ENCODE peak calls at places on chromosomes 2 and 18, in eight cellular contexts. A is Peyer's patch; T is CD8-positive, alpha-beta T cell; V is left lung; Q is cardiac muscle cell; X is left ventricle myocardium inferior; R is effector memory CD4-positive, alpha-beta T cell; P is tibial nerve. E is an unnamed sample.

GRCh38 chr18:32552421-32553030 is 81.8 kb upstream of the GAREM1 start:
- DNase-seq in A (no peak), T (peak; percentile 64), V (no peak), Q (peak; percentile 73), X (no peak), R (peak; percentile 39), P (no peak), E (peak; percentile 7)

GRCh38 chr2:75705921-75706320 is 4.8 kb downstream of the GCFC2 start:
- DNase-seq in A (no peak), T (no peak), V (no peak), Q (no peak), X (no peak), R (no peak), P (no peak), E (no peak)

GRCh38 chr18:26468931-26469340 is 79.4 kb downstream of the KCTD1 start:
- DNase-seq in A (no peak), T (no peak), V (no peak), Q (peak; percentile 57), X (no peak), R (no peak), P (no peak), E (no peak)

GRCh38 chr2:85760872-85761271 is 7.1 kb downstream of the ATOH8 start:
- DNase-seq in A (no peak), T (no peak), V (no peak), Q (no peak), X (no peak), R (no peak), P (no peak), E (no peak)

GRCh38 chr2:152369176-152369860 is 34.3 kb downstream of the FMNL2 start:
- DNase-seq in A (no peak), T (no peak), V (no peak), Q (no peak), X (no peak), R (no peak), P (no peak), E (no peak)

GRCh38 chr2:133776936-133777587 is 208.8 kb upstream of the NCKAP5 start:
- DNase-seq in A (no peak), T (no peak), V (peak; percentile 25), Q (no peak), X (no peak), R (no peak), P (no peak), E (no peak)

GRCh38 chr2:187549951-187550555 is 4.2 kb downstream of the TFPI start:
- DNase-seq in A (no peak), T (no peak), V (no peak), Q (no peak), X (no peak), R (no peak), P (no peak), E (no peak)

GRCh38 chr2:177030391-177031000 is 182.1 kb upstream of the HNRNPA3 start:
- DNase-seq in A (no peak), T (no peak), V (no peak), Q (no peak), X (no peak), R (no peak), P (no peak), E (no peak)

GRCh38 chr18:56835331-56835730 is 184.2 kb downstream of the WDR7 start:
- DNase-seq in A (no peak), T (no peak), V (no peak), Q (no peak), X (no peak), R (no peak), P (no peak), E (no peak)

GRCh38 chr2:9590635-9591034 is 35.0 kb upstream of the ADAM17 start:
- DNase-seq in A (no peak), T (no peak), V (no peak), Q (no peak), X (no peak), R (no peak), P (no peak), E (no peak)

GRCh38 chr2:796151-796955 is 119.1 kb upstream of the TMEM18 start:
- DNase-seq in A (no peak), T (no peak), V (no peak), Q (no peak), X (no peak), R (no peak), P (no peak), E (no peak)

GRCh38 chr18:31672628-31673027 is 11.8 kb downstream of the B4GALT6 start:
- DNase-seq in A (no peak), T (no peak), V (no peak), Q (no peak), X (no peak), R (no peak), P (no peak), E (no peak)

GRCh38 chr18:1244397-1245122 is 339.9 kb downstream of the ADCYAP1 start:
- DNase-seq in A (no peak), T (no peak), V (no peak), Q (no peak), X (no peak), R (no peak), P (no peak), E (no peak)
- H3K27ac ChIP-seq in A (no peak overlapping the region), T (no peak overlapping the region), V (no peak overlapping the region), Q (no peak overlapping the region), X (no peak overlapping the region), R (no peak overlapping the region), P (no peak overlapping the region), E (no peak overlapping the region)

DNA sequence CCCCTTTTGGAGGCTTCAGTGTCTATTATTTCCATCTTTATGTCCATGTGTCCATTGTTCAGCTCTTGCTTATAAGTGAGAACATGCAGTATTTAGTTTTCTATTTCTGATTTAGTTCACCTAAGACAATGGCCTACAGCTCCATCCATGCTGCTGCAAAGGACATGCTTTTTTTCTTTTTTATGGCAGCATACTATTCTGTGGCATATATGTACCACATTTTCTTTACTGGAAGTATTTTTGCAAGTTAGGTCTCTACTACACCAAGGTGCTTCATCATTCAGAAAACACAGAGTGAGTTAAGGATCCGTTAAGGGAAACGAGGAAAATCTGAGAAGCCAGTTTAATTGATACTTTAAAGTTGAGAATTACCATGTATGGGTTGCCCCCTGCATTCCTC is 297.2 kb downstream of the CDCA7 start:
- DNase-seq in A (no peak), T (no peak), V (no peak), Q (no peak), X (no peak), R (no peak), P (no peak), E (no peak)
- H3K27ac ChIP-seq in A (no peak overlapping the region), T (no peak overlapping the region), V (no peak overlapping the region), Q (no peak overlapping the region), X (no peak overlapping the region), R (no peak overlapping the region), P (no peak overlapping the region), E (no peak overlapping the region)

DNA sequence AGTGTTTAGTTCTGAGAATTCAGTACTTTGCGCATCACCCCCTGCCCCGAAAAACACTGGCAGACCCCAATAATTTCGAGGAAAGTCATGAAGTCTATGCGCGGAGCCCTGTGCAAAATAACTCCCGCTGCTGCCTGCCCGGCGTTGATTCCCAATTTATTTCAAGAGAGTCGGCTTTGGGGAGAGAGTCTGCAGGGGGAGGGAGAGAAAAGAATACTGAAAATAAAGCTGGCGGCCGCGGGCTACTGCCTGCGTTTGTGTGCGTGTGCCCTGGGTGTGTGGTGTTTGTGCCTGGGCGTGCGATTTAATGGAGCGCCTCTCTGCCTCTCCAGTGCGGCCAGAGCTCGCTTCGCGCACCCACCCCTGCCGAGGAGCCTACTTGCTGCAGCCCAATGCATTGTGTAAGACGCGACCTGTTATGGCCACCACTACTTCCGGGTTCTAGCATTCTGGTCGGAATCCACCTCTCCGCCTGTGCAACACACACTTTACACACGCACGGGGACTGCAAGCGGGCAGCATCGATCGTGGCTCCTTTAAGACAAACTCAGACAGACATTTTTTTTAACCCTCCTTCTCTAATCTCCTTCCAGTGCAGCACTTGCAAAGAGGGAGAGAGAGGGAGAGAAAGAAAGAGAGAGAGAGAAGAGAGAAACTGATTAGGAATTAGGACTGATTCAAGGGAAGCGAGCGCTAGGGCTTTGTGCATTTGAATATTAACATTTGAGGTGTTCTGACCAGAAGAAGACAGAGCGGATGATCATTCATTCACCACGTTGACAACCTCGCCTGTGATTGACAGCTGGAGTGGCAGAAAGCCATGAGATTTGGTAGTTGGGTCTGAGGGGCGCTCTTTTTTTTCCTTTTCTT is at the start of gene MEIS1:
- DNase-seq in A (peak; percentile 65), T (no peak), V (peak; percentile 84), Q (peak; percentile 94), X (peak; percentile 89), R (no peak), P (peak; percentile 78), E (peak; percentile 79)
- H3K27ac ChIP-seq in A (peak within 1 kb of the TSS; percentile 70), T (no peak within 1 kb of the TSS), V (peak within 1 kb of the TSS; percentile 95), Q (peak within 1 kb of the TSS; percentile 99), X (peak within 1 kb of the TSS; percentile 96), R (no peak within 1 kb of the TSS), P (peak within 1 kb of the TSS; percentile 88), E (peak within 1 kb of the TSS; percentile 89)

GRCh38 chr2:237591379-237591881 is 896 bp upstream of the RAB17 start:
- DNase-seq in A (no peak), T (no peak), V (no peak), Q (no peak), X (no peak), R (no peak), P (no peak), E (no peak)

GRCh38 chr2:237590272-237591020 is at the start of gene RAB17:
- DNase-seq in A (peak; percentile 88), T (no peak), V (peak; percentile 85), Q (no peak), X (no peak), R (no peak), P (no peak), E (no peak)

GRCh38 chr2:237593036-237593435 is 2.5 kb upstream of the RAB17 start:
- DNase-seq in A (peak; percentile 36), T (no peak), V (no peak), Q (no peak), X (no peak), R (no peak), P (no peak), E (no peak)

GRCh38 chr2:237592425-237592980 is 2.0 kb upstream of the RAB17 start:
- DNase-seq in A (no peak), T (no peak), V (no peak), Q (no peak), X (no peak), R (no peak), P (no peak), E (no peak)

GRCh38 chr2:237591021-237591370 is 462 bp upstream of the RAB17 start:
- DNase-seq in A (peak; percentile 85), T (no peak), V (no peak), Q (no peak), X (no peak), R (no peak), P (no peak), E (no peak)
- H3K27ac ChIP-seq in A (no peak overlapping the region), T (no peak overlapping the region), V (peak overlapping the region; percentile 79), Q (no peak overlapping the region), X (no peak overlapping the region), R (no peak overlapping the region), P (peak overlapping the region; percentile 44), E (no peak overlapping the region)